ENCODE peak calls at places on chromosomes 2 and 18, in seven cellular contexts. P is dorsolateral prefrontal cortex, B is foreskin fibroblast, O is GM20000, Z is upper lobe of right lung, G is astrocyte of the cerebellum, X is GM12865. U is an unnamed sample.

GRCh38 chr2:23433282-23433681 is 48.3 kb downstream of the KLHL29 start:
- DNase-seq in P (no peak), B (no peak), X (no peak), Z (no peak), O (no peak), G (no peak), U (no peak)

GRCh38 chr2:159086332-159086731 is 117.9 kb downstream of the TANC1 start:
- DNase-seq in X (no peak), O (no peak), B (no peak), Z (no peak), P (peak; percentile 51), G (no peak), U (no peak)

GRCh38 chr2:135029481-135030134 is 17.6 kb downstream of the MAP3K19 start:
- DNase-seq in B (no peak), P (no peak), O (no peak), Z (no peak), G (no peak), X (no peak), U (no peak)

GRCh38 chr2:9644603-9645002 is 13.8 kb upstream of the YWHAQ start:
- DNase-seq in Z (no peak), O (no peak), X (no peak), G (no peak), P (no peak), B (no peak), U (no peak)

GRCh38 chr2:191374939-191375338 is 129.7 kb downstream of the MYO1B start:
- DNase-seq in G (no peak), P (no peak), Z (no peak), B (no peak), O (no peak), X (no peak), U (no peak)

GRCh38 chr2:32427672-32428622 is 71.1 kb downstream of the BIRC6 start:
- DNase-seq in Z (no peak), B (no peak), G (no peak), P (peak; percentile 37), O (no peak), X (no peak), U (no peak)

GRCh38 chr2:200408428-200409311 is 101.2 kb downstream of the KCTD18 start:
- DNase-seq in Z (no peak), O (no peak), P (no peak), B (peak; percentile 88), X (no peak), G (peak; percentile 36), U (no peak)

GRCh38 chr2:95759481-95760246 is 167.9 kb downstream of the TRIM43 start:
- DNase-seq in B (no peak), X (no peak), P (no peak), Z (no peak), O (no peak), G (no peak), U (no peak)

GRCh38 chr2:9617749-9618148 is 13.0 kb downstream of the YWHAQ start:
- DNase-seq in G (no peak), P (no peak), X (no peak), O (no peak), B (no peak), Z (no peak), U (no peak)

GRCh38 chr2:148255929-148256328 is 235.0 kb downstream of the MBD5 start:
- DNase-seq in X (no peak), O (no peak), P (no peak), Z (peak; percentile 83), B (no peak), G (no peak), U (no peak)

GRCh38 chr2:241559489-241560180 is 1.1 kb downstream of the BOK start:
- DNase-seq in Z (peak; percentile 80), O (peak; percentile 63), B (peak; percentile 56), G (no peak), X (peak; percentile 50), P (peak; percentile 44), U (peak; percentile 49)

GRCh38 chr2:46615555-46616487 is 136.5 kb downstream of the TMEM247 start:
- DNase-seq in P (peak; percentile 7), B (no peak), X (peak; percentile 17), O (peak; percentile 8), G (no peak), Z (no peak), U (peak; percentile 14)

GRCh38 chr2:81583311-81584108 is 1279.0 kb upstream of the LRRTM1 start:
- DNase-seq in Z (no peak), P (no peak), B (no peak), O (no peak), G (no peak), X (no peak), U (no peak)

GRCh38 chr2:182038579-182038978 is 52.9 kb downstream of the PPP1R1C start:
- DNase-seq in Z (no peak), G (no peak), X (no peak), B (peak; percentile 55), O (no peak), P (no peak), U (no peak)

GRCh38 chr2:127365211-127365643 is 22.5 kb downstream of the MAP3K2 start:
- DNase-seq in O (no peak), G (no peak), B (no peak), P (no peak), Z (no peak), X (no peak), U (no peak)

GRCh38 chr2:230981704-230982103 is 14.2 kb upstream of the SPATA3 start:
- DNase-seq in Z (no peak), G (no peak), O (no peak), X (peak; percentile 62), P (no peak), B (no peak), U (no peak)

GRCh38 chr2:195683174-195683573 is 26.1 kb downstream of the SLC39A10 start:
- DNase-seq in Z (no peak), O (no peak), B (peak; percentile 24), P (no peak), G (no peak), X (no peak), U (no peak)

GRCh38 chr2:195586062-195586713 is 70.8 kb upstream of the SLC39A10 start:
- DNase-seq in B (no peak), P (no peak), Z (no peak), X (no peak), O (no peak), G (no peak), U (no peak)

GRCh38 chr18:50429207-50429948 is 54.5 kb downstream of the SKA1 start:
- DNase-seq in G (peak; percentile 3), Z (no peak), X (peak; percentile 15), B (peak; percentile 13), O (peak; percentile 36), P (no peak), U (peak; percentile 26)

GRCh38 chr2:160054984-160055725 is 7.3 kb downstream of the PLA2R1 start:
- DNase-seq in O (no peak), X (no peak), P (no peak), G (no peak), Z (no peak), B (peak; percentile 78), U (no peak)

GRCh38 chr2:159525012-159525411 is 91.3 kb downstream of the BAZ2B start:
- DNase-seq in B (no peak), O (no peak), Z (no peak), X (no peak), P (no peak), G (no peak), U (no peak)

GRCh38 chr18:76394780-76395476 is 100.1 kb downstream of the ZNF516 start:
- DNase-seq in O (no peak), G (no peak), Z (no peak), B (peak; percentile 84), X (no peak), P (no peak), U (no peak)

DNA sequence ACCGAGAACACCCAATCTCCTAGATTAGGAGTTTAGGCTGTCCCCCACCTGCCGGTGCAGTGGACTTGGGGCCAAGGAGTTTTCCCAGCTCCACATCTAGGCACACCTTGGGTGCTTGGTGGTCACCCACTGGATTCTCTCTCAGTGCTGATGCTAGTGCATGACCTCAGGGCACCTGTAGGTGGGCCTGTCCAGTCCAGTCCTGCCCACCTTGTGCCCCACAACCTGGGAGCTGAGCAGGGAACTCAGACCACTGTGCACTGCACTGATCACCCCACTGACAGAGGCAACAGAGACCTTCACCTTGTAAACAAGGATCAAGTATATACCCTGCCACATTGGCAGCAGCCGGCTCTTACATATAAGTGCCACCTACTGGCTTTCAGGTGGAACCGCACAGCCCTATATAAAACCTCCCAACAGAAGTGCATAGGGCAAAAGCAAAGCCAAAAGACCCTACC is 12.7 kb upstream of the CDH19 start:
- DNase-seq in X (peak; percentile 10), P (no peak), B (no peak), O (no peak), Z (no peak), G (no peak), U (no peak)
- TF ChIP-seq CTCF in X (peak; percentile 12), P (peak; percentile 37), B (no peak), O (no peak), Z (peak; percentile 33), G (peak; percentile 61), U (peak; percentile 62)

GRCh38 chr18:3596324-3597158 is 146.6 kb downstream of the TGIF1 start:
- DNase-seq in X (peak; percentile 81), Z (peak; percentile 72), O (peak; percentile 52), B (no peak), P (no peak), G (no peak), U (peak; percentile 28)
- TF ChIP-seq CTCF in X (peak; percentile 48), Z (peak; percentile 31), O (peak; percentile 40), B (no peak), P (peak; percentile 24), G (peak; percentile 19), U (no peak)

DNA sequence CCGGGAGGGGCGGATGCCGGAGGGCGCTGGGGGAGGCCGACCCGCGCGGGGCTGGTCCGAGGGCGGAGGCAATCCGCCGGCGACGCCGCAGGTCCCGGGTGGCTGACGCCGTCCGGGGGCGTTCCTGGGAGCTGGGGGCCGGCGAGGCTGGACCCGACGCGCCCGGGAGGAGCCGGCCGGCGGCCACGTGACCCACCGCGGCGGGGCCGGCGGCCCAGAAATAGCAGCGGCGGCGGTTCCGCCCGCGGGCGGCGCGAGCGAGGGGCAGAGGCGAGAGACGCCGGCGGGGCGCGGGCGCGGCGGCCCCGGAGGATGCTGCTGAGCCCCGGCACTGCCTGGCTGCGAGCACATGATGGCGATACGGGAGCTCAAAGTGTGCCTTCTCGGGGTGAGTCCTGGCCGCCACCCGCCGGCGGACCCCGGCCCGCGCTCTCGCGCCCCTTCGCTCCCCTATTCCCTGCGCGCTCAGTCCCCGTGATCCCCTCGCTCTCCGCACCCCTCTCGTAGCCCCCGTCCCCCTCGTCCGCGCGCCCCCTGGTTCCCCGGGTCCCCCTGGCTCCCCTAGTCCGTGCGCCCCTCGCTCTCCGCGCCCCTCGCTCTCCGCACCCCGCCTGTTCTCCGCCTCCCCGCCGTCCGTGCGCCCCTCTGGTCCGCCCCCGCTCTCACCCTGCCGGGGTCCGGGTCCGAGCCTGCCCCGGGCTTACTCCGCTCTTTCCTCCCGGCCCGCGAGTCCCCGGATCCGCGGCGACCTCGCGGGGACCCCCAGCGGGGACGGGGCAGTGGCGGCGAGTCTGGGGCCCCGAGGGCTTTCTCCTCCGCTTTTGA is at the start of gene RAB31:
- DNase-seq in B (peak; percentile 88), X (peak; percentile 80), O (peak; percentile 83), Z (peak; percentile 92), P (peak; percentile 30), G (no peak), U (peak; percentile 62)
- TF ChIP-seq CTCF in B (no peak), X (no peak), O (no peak), Z (no peak), P (no peak), G (no peak), U (no peak)

DNA sequence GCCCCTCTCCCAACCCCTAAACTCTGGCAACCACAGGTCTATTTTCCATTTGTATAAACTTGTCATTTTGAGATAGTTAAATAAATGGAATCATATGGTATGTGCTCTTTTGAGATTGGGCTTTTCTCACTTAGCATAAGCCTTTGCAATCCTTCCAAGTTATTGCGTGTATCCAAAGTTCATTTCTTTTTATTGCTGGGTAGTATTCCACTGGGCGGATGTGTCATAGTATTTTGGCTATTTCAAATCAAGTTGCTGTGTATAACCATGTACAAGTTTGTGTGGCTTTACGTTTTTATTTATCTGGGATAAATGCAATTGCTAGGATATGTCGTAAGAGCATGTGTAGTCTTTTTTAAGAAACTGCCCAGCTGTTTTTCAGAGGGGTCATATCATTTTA is 55.5 kb upstream of the CUL3 start:
- DNase-seq in Z (no peak), G (no peak), O (no peak), P (no peak), B (no peak), X (no peak), U (no peak)
- TF ChIP-seq CTCF in Z (no peak), G (no peak), O (no peak), P (no peak), B (no peak), X (no peak), U (no peak)

U was measured in endothelial cell.